ENCODE peak calls at places on chromosomes 4 and X, in seven cellular contexts. K, S, O, G, P, N and B are unnamed samples.

GRCh38 chr4:148443550-148444295 is 1.5 kb upstream of the NR3C2 start:
- DNase-seq in S (peak; percentile 8), N (no peak), K (peak; percentile 15), G (peak; percentile 27), P (peak; percentile 39), O (peak; percentile 25), B (peak; percentile 32)

GRCh38 chr4:896216-896615 is 35.9 kb downstream of the GAK start:
- DNase-seq in S (no peak), O (no peak), K (no peak), G (no peak), N (no peak), P (no peak), B (no peak)

GRCh38 chr4:108649863-108650211 is 562 bp upstream of the OSTC start:
- DNase-seq in O (no peak), G (no peak), S (no peak), P (no peak), K (no peak), N (no peak), B (no peak)

GRCh38 chrX:47836164-47837072 is at the start of gene ZNF81:
- DNase-seq in S (peak; percentile 85), K (peak; percentile 87), G (peak; percentile 96), P (peak; percentile 91), O (peak; percentile 70), N (peak; percentile 87), B (peak; percentile 96)

GRCh38 chr4:70452946-70453345 is 19.1 kb upstream of the MUC7 start:
- DNase-seq in G (no peak), S (no peak), K (no peak), O (no peak), N (no peak), P (no peak), B (no peak)

GRCh38 chrX:42106556-42106955 is 183.2 kb upstream of the CASK start:
- DNase-seq in S (no peak), O (no peak), G (no peak), K (no peak), N (no peak), P (no peak), B (no peak)

GRCh38 chrX:19785647-19786046 is 101.8 kb downstream of the SH3KBP1 start:
- DNase-seq in G (peak; percentile 11), P (no peak), S (no peak), K (no peak), O (no peak), N (no peak), B (no peak)

GRCh38 chr4:138086471-138086870 is 155.7 kb downstream of the SLC7A11 start:
- DNase-seq in G (no peak), N (no peak), O (no peak), P (no peak), K (no peak), S (no peak), B (no peak)

GRCh38 chrX:64842492-64842891 is 133.8 kb downstream of the ZC4H2 start:
- DNase-seq in K (no peak), O (no peak), P (no peak), S (peak; percentile 10), G (no peak), N (no peak), B (no peak)

GRCh38 chr4:94642561-94642866 is 115.2 kb upstream of the BMPR1B start:
- DNase-seq in P (no peak), G (peak; percentile 27), S (no peak), N (no peak), O (no peak), K (no peak), B (no peak)

GRCh38 chr4:87321888-87322287 is 794 bp downstream of the HSD17B13 start:
- DNase-seq in O (no peak), N (no peak), G (no peak), S (no peak), K (no peak), P (no peak), B (no peak)

GRCh38 chrX:131802836-131803626 is 220.1 kb upstream of the STK26 start:
- DNase-seq in P (no peak), G (no peak), S (peak; percentile 27), O (no peak), N (no peak), K (no peak), B (peak; percentile 43)

GRCh38 chr4:174254613-174255012 is 28.9 kb downstream of the FBXO8 start:
- DNase-seq in K (no peak), N (no peak), P (no peak), G (no peak), S (no peak), O (no peak), B (no peak)

GRCh38 chr4:155411546-155411945 is 34.8 kb upstream of the MAP9 start:
- DNase-seq in O (no peak), N (no peak), G (no peak), K (no peak), S (no peak), P (no peak), B (no peak)

GRCh38 chr4:187504974-187505797 is 490.4 kb upstream of the ZFP42 start:
- DNase-seq in K (no peak), O (no peak), G (no peak), S (no peak), P (no peak), N (no peak), B (peak; percentile 31)

GRCh38 chr4:152099061-152099425 is 338.2 kb upstream of the GATB start:
- DNase-seq in G (no peak), P (no peak), O (no peak), N (no peak), K (no peak), S (no peak), B (no peak)

GRCh38 chr4:70722199-70722791 is 531 bp downstream of the RUFY3 start:
- DNase-seq in P (peak; percentile 25), N (peak; percentile 18), S (no peak), K (no peak), G (peak; percentile 81), O (no peak), B (peak; percentile 58)

GRCh38 chr4:71062436-71062835 is 69.0 kb downstream of the DCK start:
- DNase-seq in G (no peak), N (no peak), O (no peak), S (no peak), P (no peak), K (no peak), B (no peak)

GRCh38 chrX:155983326-155983725 is 14.2 kb upstream of the IL9R start:
- DNase-seq in O (no peak), P (no peak), S (no peak), G (no peak), K (no peak), N (no peak), B (no peak)